ENCODE peak calls at places on chromosome 1, in nine cellular contexts. J is RWPE1; F is CD4-positive, alpha-beta T cell; E is gastrocnemius medialis; P is CD4-positive, CD25-positive, alpha-beta regulatory T cell; G is psoas muscle; T is AG04450; Y is right cardiac atrium; R is CD4-positive, alpha-beta memory T cell. Z is an unnamed sample.

GRCh38 chr1:225998560-225999226 is 450 bp downstream of the SDE2 start:
- DNase-seq in J (peak), F (no peak), E (no peak), P (no peak), G (no peak), T (no peak), Y (no peak), R (no peak), Z (peak)

GRCh38 chr1:6831368-6831767 is 46.1 kb downstream of the CAMTA1 start:
- DNase-seq in J (no peak), F (no peak), E (no peak), P (no peak), G (no peak), T (no peak), Y (no peak), R (no peak), Z (peak)

GRCh38 chr1:15381805-15382204 is 27.9 kb upstream of the EFHD2 start:
- DNase-seq in J (no peak), F (no peak), E (no peak), P (no peak), G (no peak), T (no peak), Y (no peak), R (no peak), Z (no peak)

GRCh38 chr1:108722292-108722691 is 9.6 kb downstream of the FNDC7 start:
- DNase-seq in J (no peak), F (no peak), E (no peak), P (no peak), G (no peak), T (no peak), Y (no peak), R (no peak), Z (peak)

GRCh38 chr1:150660584-150660983 is 31.2 kb upstream of the ENSA start:
- DNase-seq in J (no peak), F (no peak), E (no peak), P (no peak), G (no peak), T (no peak), Y (no peak), R (no peak), Z (no peak)

GRCh38 chr1:7579831-7580804 is 191.0 kb upstream of the VAMP3 start:
- DNase-seq in J (no peak), F (no peak), E (no peak), P (no peak), G (peak), T (no peak), Y (peak), R (no peak), Z (no peak)

GRCh38 chr1:232057217-232057895 is 430.8 kb downstream of the DISC1 start:
- DNase-seq in J (no peak), F (no peak), E (no peak), P (no peak), G (no peak), T (no peak), Y (no peak), R (no peak), Z (no peak)

GRCh38 chr1:155981266-155982088 is 3.1 kb upstream of the ARHGEF2 start:
- DNase-seq in J (peak), F (peak), E (no peak), P (peak), G (no peak), T (peak), Y (no peak), R (peak), Z (peak)

GRCh38 chr1:30522031-30523004 is 201.1 kb downstream of the MATN1 start:
- DNase-seq in J (no peak), F (no peak), E (peak), P (no peak), G (peak), T (no peak), Y (peak), R (no peak), Z (peak)

GRCh38 chr1:227773558-227773957 is 38.3 kb downstream of the SNAP47 start:
- DNase-seq in J (no peak), F (no peak), E (no peak), P (no peak), G (peak), T (no peak), Y (no peak), R (no peak), Z (no peak)

GRCh38 chr1:34885405-34886247 is 26.1 kb upstream of the SMIM12 start:
- DNase-seq in J (peak), F (no peak), E (no peak), P (peak), G (peak), T (no peak), Y (peak), R (peak), Z (peak)

GRCh38 chr1:247291835-247292561 is 36.1 kb downstream of the VN1R5 start:
- DNase-seq in J (no peak), F (no peak), E (no peak), P (no peak), G (no peak), T (no peak), Y (no peak), R (no peak), Z (no peak)

GRCh38 chr1:48242126-48242736 is 19.7 kb downstream of the SLC5A9 start:
- DNase-seq in J (no peak), F (no peak), E (no peak), P (no peak), G (no peak), T (no peak), Y (no peak), R (no peak), Z (no peak)

GRCh38 chr1:48246727-48247126 is 24.2 kb downstream of the SLC5A9 start:
- DNase-seq in J (no peak), F (no peak), E (peak), P (no peak), G (no peak), T (no peak), Y (peak), R (no peak), Z (no peak)

GRCh38 chr1:48248356-48248755 is 25.8 kb downstream of the SLC5A9 start:
- DNase-seq in J (no peak), F (no peak), E (no peak), P (no peak), G (no peak), T (no peak), Y (no peak), R (no peak), Z (no peak)

GRCh38 chr1:48249868-48250267 is 27.4 kb downstream of the SLC5A9 start:
- DNase-seq in J (no peak), F (no peak), E (no peak), P (no peak), G (no peak), T (no peak), Y (no peak), R (no peak), Z (no peak)

DNA sequence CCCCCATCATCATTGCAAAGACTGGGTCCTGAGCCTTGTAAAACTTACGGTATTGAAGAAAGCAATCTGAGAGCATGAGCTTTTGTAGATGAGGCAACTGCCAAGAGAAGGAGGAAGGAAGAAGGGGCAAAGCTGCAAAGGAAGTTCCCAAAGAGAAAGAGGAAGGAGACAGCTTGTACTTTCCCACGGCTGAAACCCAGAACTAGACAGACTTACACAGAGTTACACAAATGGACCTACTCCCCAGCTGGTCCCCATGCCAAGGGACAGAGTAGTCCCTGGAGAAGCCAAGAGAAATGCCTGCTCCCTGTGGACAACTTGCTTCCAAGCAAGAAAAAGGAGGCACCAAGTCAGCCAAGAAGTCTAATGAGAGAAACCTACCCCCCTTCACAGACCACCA is 22.6 kb downstream of the SLC5A9 start:
- DNase-seq in J (no peak), F (no peak), E (no peak), P (no peak), G (no peak), T (no peak), Y (no peak), R (no peak), Z (no peak)
- H3K27ac ChIP-seq in J (no peak), F (no peak), E (no peak), P (no peak), G (no peak), T (no peak), Y (no peak), R (no peak), Z (no peak)

GRCh38 chr1:213099682-213100399 is 48.8 kb downstream of the RPS6KC1 start:
- DNase-seq in J (no peak), F (no peak), E (no peak), P (no peak), G (no peak), T (no peak), Y (no peak), R (no peak), Z (no peak)
- H3K27ac ChIP-seq in J (no peak), F (no peak), E (no peak), P (no peak), G (no peak), T (no peak), Y (no peak), R (no peak), Z (no peak)

GRCh38 chr1:3346478-3346877 is 108.0 kb upstream of the ARHGEF16 start:
- DNase-seq in J (no peak), F (no peak), E (no peak), P (no peak), G (no peak), T (no peak), Y (no peak), R (no peak), Z (no peak)

GRCh38 chr1:3349161-3349967 is 105.1 kb upstream of the ARHGEF16 start:
- DNase-seq in J (no peak), F (no peak), E (no peak), P (no peak), G (no peak), T (no peak), Y (peak), R (no peak), Z (no peak)

GRCh38 chr1:3347257-3348020 is 107.0 kb upstream of the ARHGEF16 start:
- DNase-seq in J (no peak), F (no peak), E (no peak), P (no peak), G (no peak), T (no peak), Y (no peak), R (no peak), Z (no peak)

GRCh38 chr1:3349968-3350299 is 104.5 kb upstream of the ARHGEF16 start:
- DNase-seq in J (no peak), F (no peak), E (no peak), P (no peak), G (no peak), T (no peak), Y (no peak), R (no peak), Z (no peak)

DNA sequence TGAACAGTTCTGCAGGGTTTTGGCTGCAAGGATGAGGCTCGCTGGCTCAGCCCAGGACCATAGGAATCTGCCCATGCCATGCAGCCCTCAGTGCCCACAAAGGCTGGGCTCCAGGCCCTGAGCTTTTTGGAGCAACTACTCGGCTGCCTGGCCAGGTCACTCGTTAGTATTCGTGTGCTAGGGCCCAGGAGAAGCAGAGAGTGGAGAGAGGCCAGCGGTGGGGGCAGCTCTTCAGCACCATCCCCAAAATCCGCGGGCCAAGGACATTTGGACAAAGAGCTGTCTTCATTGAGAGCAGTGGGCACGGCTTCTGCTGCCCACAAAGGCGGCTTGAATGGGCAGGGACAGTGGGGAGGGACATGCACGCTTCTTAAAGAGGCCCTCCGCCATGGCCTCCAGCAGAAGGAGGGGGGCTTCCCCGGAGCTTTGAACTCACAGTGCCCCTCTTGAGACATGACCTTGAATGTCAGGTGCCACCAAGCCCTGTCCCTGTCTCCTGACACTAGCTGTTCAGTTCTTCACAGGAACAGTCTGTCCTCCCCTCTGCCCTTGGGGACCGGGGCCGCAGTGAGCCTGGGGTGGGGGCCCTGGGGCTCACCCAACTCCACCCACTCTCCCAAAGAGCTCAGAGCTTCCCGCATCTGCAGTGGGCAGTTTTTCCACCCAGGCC is 106.1 kb upstream of the ARHGEF16 start:
- DNase-seq in J (no peak), F (no peak), E (no peak), P (no peak), G (no peak), T (no peak), Y (no peak), R (no peak), Z (no peak)
- H3K27ac ChIP-seq in J (no peak), F (no peak), E (no peak), P (no peak), G (no peak), T (no peak), Y (peak), R (no peak), Z (no peak)

GRCh38 chr1:218480137-218480536 is 135.0 kb downstream of the TGFB2 start:
- DNase-seq in J (peak), F (no peak), E (peak), P (no peak), G (no peak), T (peak), Y (no peak), R (no peak), Z (peak)
- H3K27ac ChIP-seq in J (no peak), F (no peak), E (peak), P (no peak), G (peak), T (peak), Y (peak), R (no peak), Z (peak)

Z was measured in GM23248.